ENCODE peak calls at places on chromosomes 4 and X, in nine cellular contexts. One of them, this sample, is unnamed.

GRCh38 chr4:48813984-48814383 is 16.9 kb upstream of the OCIAD1 start:
- DNase-seq in non-pigmented ciliary epithelial cell: no peak
- DNase-seq in neural progenitor cell: peak
- DNase-seq in AG10803: no peak
- DNase-seq in hypothalamus: no peak
- DNase-seq in dermis microvascular lymphatic vessel endothelial cell: no peak
- DNase-seq in activated CD4-positive, alpha-beta T cell treated with anti-CD3 and anti-CD28 coated beads, Interleukin-2, amount 10 ng/mL, durations not matched to agents 7 days and 5 days: no peak
- DNase-seq in H4: no peak
- DNase-seq in left lung: no peak
- DNase-seq in this sample: no peak

GRCh38 chr4:134470544-134470943 is 269.0 kb upstream of the PABPC4L start:
- DNase-seq in dermis microvascular lymphatic vessel endothelial cell: no peak
- DNase-seq in left lung: no peak
- DNase-seq in H4: peak
- DNase-seq in AG10803: no peak
- DNase-seq in neural progenitor cell: peak
- DNase-seq in activated CD4-positive, alpha-beta T cell treated with anti-CD3 and anti-CD28 coated beads, Interleukin-2, amount 10 ng/mL, durations not matched to agents 7 days and 5 days: no peak
- DNase-seq in non-pigmented ciliary epithelial cell: no peak
- DNase-seq in hypothalamus: no peak
- DNase-seq in this sample: no peak

GRCh38 chrX:68938244-68939004 is 109.6 kb downstream of the EFNB1 start:
- DNase-seq in activated CD4-positive, alpha-beta T cell treated with anti-CD3 and anti-CD28 coated beads, Interleukin-2, amount 10 ng/mL, durations not matched to agents 7 days and 5 days: no peak
- DNase-seq in hypothalamus: no peak
- DNase-seq in dermis microvascular lymphatic vessel endothelial cell: no peak
- DNase-seq in AG10803: peak
- DNase-seq in non-pigmented ciliary epithelial cell: no peak
- DNase-seq in left lung: no peak
- DNase-seq in neural progenitor cell: no peak
- DNase-seq in H4: peak
- DNase-seq in this sample: no peak

GRCh38 chr4:10371869-10372471 is 85.3 kb downstream of the ZNF518B start:
- DNase-seq in hypothalamus: no peak
- DNase-seq in dermis microvascular lymphatic vessel endothelial cell: no peak
- DNase-seq in non-pigmented ciliary epithelial cell: peak
- DNase-seq in AG10803: peak
- DNase-seq in left lung: no peak
- DNase-seq in H4: no peak
- DNase-seq in neural progenitor cell: peak
- DNase-seq in activated CD4-positive, alpha-beta T cell treated with anti-CD3 and anti-CD28 coated beads, Interleukin-2, amount 10 ng/mL, durations not matched to agents 7 days and 5 days: no peak
- DNase-seq in this sample: no peak

GRCh38 chr4:140213736-140214135 is 59.8 kb upstream of the MAML3 start:
- DNase-seq in H4: no peak
- DNase-seq in activated CD4-positive, alpha-beta T cell treated with anti-CD3 and anti-CD28 coated beads, Interleukin-2, amount 10 ng/mL, durations not matched to agents 7 days and 5 days: no peak
- DNase-seq in left lung: no peak
- DNase-seq in hypothalamus: no peak
- DNase-seq in dermis microvascular lymphatic vessel endothelial cell: no peak
- DNase-seq in non-pigmented ciliary epithelial cell: no peak
- DNase-seq in neural progenitor cell: no peak
- DNase-seq in AG10803: no peak
- DNase-seq in this sample: no peak

GRCh38 chr4:61003301-61003700 is 196.8 kb upstream of the ADGRL3 start:
- DNase-seq in H4: no peak
- DNase-seq in left lung: no peak
- DNase-seq in AG10803: no peak
- DNase-seq in hypothalamus: no peak
- DNase-seq in activated CD4-positive, alpha-beta T cell treated with anti-CD3 and anti-CD28 coated beads, Interleukin-2, amount 10 ng/mL, durations not matched to agents 7 days and 5 days: no peak
- DNase-seq in neural progenitor cell: no peak
- DNase-seq in non-pigmented ciliary epithelial cell: peak
- DNase-seq in dermis microvascular lymphatic vessel endothelial cell: no peak
- DNase-seq in this sample: no peak

GRCh38 chrX:29699214-29699613 is 516.1 kb upstream of the MAGEB2 start:
- DNase-seq in neural progenitor cell: no peak
- DNase-seq in H4: peak
- DNase-seq in left lung: no peak
- DNase-seq in activated CD4-positive, alpha-beta T cell treated with anti-CD3 and anti-CD28 coated beads, Interleukin-2, amount 10 ng/mL, durations not matched to agents 7 days and 5 days: no peak
- DNase-seq in hypothalamus: no peak
- DNase-seq in AG10803: peak
- DNase-seq in non-pigmented ciliary epithelial cell: no peak
- DNase-seq in dermis microvascular lymphatic vessel endothelial cell: no peak
- DNase-seq in this sample: no peak

GRCh38 chrX:121161501-121161933 is 114.1 kb downstream of the GLUD2 start:
- DNase-seq in activated CD4-positive, alpha-beta T cell treated with anti-CD3 and anti-CD28 coated beads, Interleukin-2, amount 10 ng/mL, durations not matched to agents 7 days and 5 days: no peak
- DNase-seq in hypothalamus: no peak
- DNase-seq in non-pigmented ciliary epithelial cell: no peak
- DNase-seq in AG10803: no peak
- DNase-seq in left lung: no peak
- DNase-seq in H4: no peak
- DNase-seq in neural progenitor cell: peak
- DNase-seq in dermis microvascular lymphatic vessel endothelial cell: no peak
- DNase-seq in this sample: no peak

GRCh38 chr4:108047199-108047598 is 57.5 kb downstream of the HADH start:
- DNase-seq in neural progenitor cell: no peak
- DNase-seq in H4: no peak
- DNase-seq in non-pigmented ciliary epithelial cell: no peak
- DNase-seq in left lung: peak
- DNase-seq in AG10803: no peak
- DNase-seq in hypothalamus: no peak
- DNase-seq in dermis microvascular lymphatic vessel endothelial cell: no peak
- DNase-seq in activated CD4-positive, alpha-beta T cell treated with anti-CD3 and anti-CD28 coated beads, Interleukin-2, amount 10 ng/mL, durations not matched to agents 7 days and 5 days: no peak
- DNase-seq in this sample: no peak

GRCh38 chrX:43589735-43590515 is 66.2 kb upstream of the MAOA start:
- DNase-seq in left lung: no peak
- DNase-seq in hypothalamus: no peak
- DNase-seq in AG10803: no peak
- DNase-seq in non-pigmented ciliary epithelial cell: no peak
- DNase-seq in activated CD4-positive, alpha-beta T cell treated with anti-CD3 and anti-CD28 coated beads, Interleukin-2, amount 10 ng/mL, durations not matched to agents 7 days and 5 days: no peak
- DNase-seq in dermis microvascular lymphatic vessel endothelial cell: no peak
- DNase-seq in neural progenitor cell: no peak
- DNase-seq in H4: peak
- DNase-seq in this sample: no peak

GRCh38 chr4:17515724-17516407 is 901 bp downstream of the CLRN2 start:
- DNase-seq in dermis microvascular lymphatic vessel endothelial cell: no peak
- DNase-seq in left lung: no peak
- DNase-seq in neural progenitor cell: no peak
- DNase-seq in AG10803: no peak
- DNase-seq in hypothalamus: no peak
- DNase-seq in non-pigmented ciliary epithelial cell: no peak
- DNase-seq in H4: no peak
- DNase-seq in activated CD4-positive, alpha-beta T cell treated with anti-CD3 and anti-CD28 coated beads, Interleukin-2, amount 10 ng/mL, durations not matched to agents 7 days and 5 days: no peak
- DNase-seq in this sample: no peak

GRCh38 chr4:106358899-106359298 is 9.7 kb downstream of the GIMD1 start:
- DNase-seq in H4: no peak
- DNase-seq in non-pigmented ciliary epithelial cell: peak
- DNase-seq in neural progenitor cell: no peak
- DNase-seq in hypothalamus: no peak
- DNase-seq in AG10803: peak
- DNase-seq in activated CD4-positive, alpha-beta T cell treated with anti-CD3 and anti-CD28 coated beads, Interleukin-2, amount 10 ng/mL, durations not matched to agents 7 days and 5 days: no peak
- DNase-seq in dermis microvascular lymphatic vessel endothelial cell: no peak
- DNase-seq in left lung: no peak
- DNase-seq in this sample: no peak

GRCh38 chr4:14234330-14234729 is 606.8 kb upstream of the BOD1L1 start:
- DNase-seq in dermis microvascular lymphatic vessel endothelial cell: no peak
- DNase-seq in non-pigmented ciliary epithelial cell: no peak
- DNase-seq in hypothalamus: no peak
- DNase-seq in H4: no peak
- DNase-seq in activated CD4-positive, alpha-beta T cell treated with anti-CD3 and anti-CD28 coated beads, Interleukin-2, amount 10 ng/mL, durations not matched to agents 7 days and 5 days: no peak
- DNase-seq in neural progenitor cell: no peak
- DNase-seq in AG10803: peak
- DNase-seq in left lung: no peak
- DNase-seq in this sample: no peak

GRCh38 chrX:47483310-47484268 is 567 bp upstream of the ZNF41 start:
- DNase-seq in dermis microvascular lymphatic vessel endothelial cell: peak
- DNase-seq in non-pigmented ciliary epithelial cell: no peak
- DNase-seq in neural progenitor cell: peak
- DNase-seq in activated CD4-positive, alpha-beta T cell treated with anti-CD3 and anti-CD28 coated beads, Interleukin-2, amount 10 ng/mL, durations not matched to agents 7 days and 5 days: no peak
- DNase-seq in H4: no peak
- DNase-seq in hypothalamus: no peak
- DNase-seq in AG10803: peak
- DNase-seq in left lung: peak
- DNase-seq in this sample: peak

GRCh38 chr4:113404846-113405245 is 355.4 kb downstream of the ANK2 start:
- DNase-seq in non-pigmented ciliary epithelial cell: no peak
- DNase-seq in dermis microvascular lymphatic vessel endothelial cell: no peak
- DNase-seq in hypothalamus: no peak
- DNase-seq in activated CD4-positive, alpha-beta T cell treated with anti-CD3 and anti-CD28 coated beads, Interleukin-2, amount 10 ng/mL, durations not matched to agents 7 days and 5 days: no peak
- DNase-seq in neural progenitor cell: no peak
- DNase-seq in AG10803: no peak
- DNase-seq in H4: no peak
- DNase-seq in left lung: no peak
- DNase-seq in this sample: no peak

GRCh38 chrX:121122332-121122731 is 74.9 kb downstream of the GLUD2 start:
- DNase-seq in neural progenitor cell: no peak
- DNase-seq in AG10803: no peak
- DNase-seq in hypothalamus: no peak
- DNase-seq in left lung: no peak
- DNase-seq in H4: no peak
- DNase-seq in activated CD4-positive, alpha-beta T cell treated with anti-CD3 and anti-CD28 coated beads, Interleukin-2, amount 10 ng/mL, durations not matched to agents 7 days and 5 days: no peak
- DNase-seq in dermis microvascular lymphatic vessel endothelial cell: no peak
- DNase-seq in non-pigmented ciliary epithelial cell: no peak
- DNase-seq in this sample: no peak

This sample was measured in frontal cortex.